ENCODE peak calls at places on chromosomes 7 and 10, in six cellular contexts. X is GM12891, U is HepG2, B is K562, F is SK-N-SH, V is GM12878. Z is an unnamed sample.
A peak's percentile ranks its signal among the peaks of the same experiment; 100 is the strongest.

GRCh38 chr10:25493122-25493893 is 318.5 kb downstream of the GPR158 start:
- DNase-seq in X (no peak), U (no peak), B (peak; percentile 58), F (peak; percentile 22), V (no peak), Z (no peak)

GRCh38 chr10:122504551-122504950 is 43.2 kb downstream of the HTRA1 start:
- DNase-seq in X (no peak), U (no peak), B (no peak), F (peak; percentile 84), V (no peak), Z (no peak)

GRCh38 chr7:157656195-157656769 is 319.5 kb downstream of the DNAJB6 start:
- DNase-seq in X (no peak), U (no peak), B (no peak), F (peak; percentile 73), V (no peak), Z (no peak)

GRCh38 chr7:82528577-82529305 is 85.2 kb upstream of the CACNA2D1 start:
- DNase-seq in X (no peak), U (no peak), B (no peak), F (no peak), V (no peak), Z (no peak)

GRCh38 chr10:52040486-52040885 is 273.6 kb upstream of the DKK1 start:
- DNase-seq in X (no peak), U (no peak), B (no peak), F (no peak), V (no peak), Z (no peak)

GRCh38 chr7:100949227-100949930 is at the start of gene MUC3A:
- DNase-seq in X (no peak), U (no peak), B (no peak), F (no peak), V (no peak), Z (no peak)

GRCh38 chr7:120920034-120920433 is 30.5 kb upstream of the ING3 start:
- DNase-seq in X (no peak), U (no peak), B (no peak), F (no peak), V (no peak), Z (no peak)

GRCh38 chr7:106853250-106853908 is 11.7 kb upstream of the PIK3CG start:
- DNase-seq in X (no peak), U (no peak), B (no peak), F (no peak), V (no peak), Z (no peak)

GRCh38 chr7:77657427-77658331 is 38.6 kb upstream of the RSBN1L start:
- DNase-seq in X (peak; percentile 15), U (peak; percentile 53), B (peak; percentile 40), F (peak; percentile 64), V (peak; percentile 12), Z (no peak)

GRCh38 chr10:3528271-3528670 is 256.7 kb downstream of the KLF6 start:
- DNase-seq in X (no peak), U (no peak), B (no peak), F (no peak), V (no peak), Z (no peak)

GRCh38 chr7:24701232-24701898 is 55.9 kb downstream of the GSDME start:
- DNase-seq in X (no peak), U (no peak), B (no peak), F (no peak), V (no peak), Z (no peak)

GRCh38 chr7:157302314-157302711 is 34.5 kb upstream of the DNAJB6 start:
- DNase-seq in X (peak; percentile 67), U (no peak), B (peak; percentile 49), F (peak; percentile 49), V (peak; percentile 87), Z (peak; percentile 71)

GRCh38 chr10:114995468-114995867 is 57.5 kb downstream of the TRUB1 start:
- DNase-seq in X (no peak), U (no peak), B (no peak), F (no peak), V (no peak), Z (no peak)

GRCh38 chr10:70302292-70302691 is 18.5 kb upstream of the NPFFR1 start:
- DNase-seq in X (no peak), U (no peak), B (no peak), F (no peak), V (no peak), Z (no peak)

GRCh38 chr10:3525832-3526449 is 259.1 kb downstream of the KLF6 start:
- DNase-seq in X (no peak), U (peak; percentile 13), B (peak; percentile 39), F (no peak), V (no peak), Z (no peak)

GRCh38 chr10:48450233-48450810 is 143.8 kb downstream of the MAPK8 start:
- DNase-seq in X (no peak), U (no peak), B (no peak), F (no peak), V (no peak), Z (no peak)

GRCh38 chr10:78505657-78506056 is 472.0 kb downstream of the RPS24 start:
- DNase-seq in X (no peak), U (no peak), B (no peak), F (no peak), V (no peak), Z (no peak)

GRCh38 chr7:112080974-112081373 is 125.2 kb downstream of the DOCK4 start:
- DNase-seq in X (no peak), U (no peak), B (no peak), F (no peak), V (peak; percentile 64), Z (no peak)

GRCh38 chr10:27741173-27742091 is 4.2 kb downstream of the MKX start:
- DNase-seq in X (peak; percentile 1), U (no peak), B (no peak), F (peak; percentile 12), V (no peak), Z (no peak)

DNA sequence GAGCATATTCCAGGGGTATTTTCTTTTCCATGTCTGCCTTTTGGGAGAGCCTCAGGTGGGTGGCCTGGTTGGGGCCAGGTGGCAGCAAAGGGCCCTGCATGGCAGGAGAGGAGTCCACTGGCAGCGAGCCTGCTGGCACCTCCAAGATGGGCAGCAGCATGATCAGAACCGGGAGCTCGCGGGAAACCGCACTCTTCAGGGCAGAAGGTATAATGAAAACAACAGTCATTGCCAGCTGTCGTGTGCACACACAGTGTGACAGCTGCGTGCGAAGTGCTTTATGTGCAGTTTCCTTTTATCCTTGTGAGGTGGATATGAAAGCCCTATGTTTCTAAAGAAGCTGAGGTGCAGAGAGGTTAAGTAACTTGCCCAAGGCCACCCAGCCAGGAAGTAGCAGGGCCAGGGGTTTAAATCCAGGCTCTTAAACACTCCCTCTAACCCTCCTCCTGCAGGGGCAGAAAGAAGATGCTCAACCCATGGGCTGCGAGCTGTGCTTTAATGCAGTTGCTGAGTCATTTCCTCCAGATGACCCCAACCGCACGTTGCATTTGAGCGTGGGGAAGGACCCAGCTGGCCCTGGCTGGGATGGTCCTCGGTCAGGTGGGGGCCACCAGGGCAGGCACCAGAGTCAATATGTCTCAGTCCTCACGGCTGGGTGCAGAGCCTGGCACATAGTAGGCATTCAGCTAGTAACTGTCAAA is 128.5 kb downstream of the OAT start:
- DNase-seq in X (no peak), U (no peak), B (peak; percentile 23), F (no peak), V (peak; percentile 80), Z (peak; percentile 40)
- TF ChIP-seq POLR2AphosphoS5 in X (no peak), U (no peak), B (no peak), F (no peak), V (no peak), Z (no peak)

DNA sequence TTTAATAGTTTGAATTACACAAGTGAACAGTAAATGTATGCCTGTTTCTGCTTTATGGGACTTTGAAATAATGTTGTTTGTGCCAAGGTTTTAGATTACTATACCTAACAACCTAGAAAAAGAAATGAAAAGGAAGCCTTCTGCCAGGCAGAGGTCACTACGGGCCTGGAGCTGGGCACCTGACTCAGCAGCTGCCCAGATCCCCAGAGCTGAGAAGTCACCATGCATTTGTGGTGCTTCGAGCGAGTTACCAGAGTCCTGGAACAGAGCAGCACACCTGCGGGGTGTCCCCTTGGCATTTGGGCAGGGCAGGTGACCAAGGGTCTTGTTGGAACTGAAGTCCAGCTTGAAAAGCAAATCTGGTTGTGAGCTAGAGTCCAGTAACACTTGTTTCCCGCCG is 25.5 kb downstream of the EGFR start:
- DNase-seq in X (no peak), U (no peak), B (no peak), F (no peak), V (no peak), Z (no peak)
- TF ChIP-seq TAF1 in X (no peak), U (no peak), B (no peak), F (no peak), V (no peak), Z (no peak)

DNA sequence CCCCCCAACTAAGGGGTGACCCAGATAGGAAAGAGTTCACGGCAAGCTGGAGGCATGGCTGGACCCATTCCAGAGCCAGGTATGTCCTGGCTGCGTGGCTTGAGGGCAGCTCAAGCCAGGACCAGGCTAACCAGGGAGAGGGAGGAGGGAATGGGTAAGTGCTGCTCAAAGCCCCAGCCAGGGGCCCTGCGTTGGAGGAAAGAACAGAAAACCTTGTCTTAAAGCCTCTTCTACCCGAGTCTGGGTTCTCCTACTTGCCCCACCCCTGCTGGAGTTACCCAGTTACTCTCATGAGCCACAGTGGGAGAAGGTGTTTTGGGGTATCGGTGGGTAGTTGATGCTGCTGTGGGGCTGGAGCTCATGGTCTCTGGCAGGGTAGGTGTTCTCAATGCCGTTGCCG is 47.3 kb downstream of the PODXL start:
- DNase-seq in X (no peak), U (no peak), B (no peak), F (no peak), V (no peak), Z (no peak)
- TF ChIP-seq POLR2AphosphoS5 in X (no peak), U (no peak), B (no peak), F (no peak), V (no peak), Z (no peak)

GRCh38 chr7:105007298-105007697 is 6.7 kb upstream of the KMT2E start:
- DNase-seq in X (no peak), U (no peak), B (no peak), F (no peak), V (no peak), Z (no peak)

GRCh38 chr7:105012503-105013282 is 1.3 kb upstream of the KMT2E start:
- DNase-seq in X (peak; percentile 83), U (peak; percentile 94), B (peak; percentile 99), F (peak; percentile 98), V (peak; percentile 97), Z (peak; percentile 86)

GRCh38 chr7:105011771-105012502 is 2.1 kb upstream of the KMT2E start:
- DNase-seq in X (no peak), U (no peak), B (no peak), F (no peak), V (no peak), Z (no peak)

GRCh38 chr7:105010538-105011523 is 3.2 kb upstream of the KMT2E start:
- DNase-seq in X (no peak), U (no peak), B (no peak), F (no peak), V (no peak), Z (no peak)

DNA sequence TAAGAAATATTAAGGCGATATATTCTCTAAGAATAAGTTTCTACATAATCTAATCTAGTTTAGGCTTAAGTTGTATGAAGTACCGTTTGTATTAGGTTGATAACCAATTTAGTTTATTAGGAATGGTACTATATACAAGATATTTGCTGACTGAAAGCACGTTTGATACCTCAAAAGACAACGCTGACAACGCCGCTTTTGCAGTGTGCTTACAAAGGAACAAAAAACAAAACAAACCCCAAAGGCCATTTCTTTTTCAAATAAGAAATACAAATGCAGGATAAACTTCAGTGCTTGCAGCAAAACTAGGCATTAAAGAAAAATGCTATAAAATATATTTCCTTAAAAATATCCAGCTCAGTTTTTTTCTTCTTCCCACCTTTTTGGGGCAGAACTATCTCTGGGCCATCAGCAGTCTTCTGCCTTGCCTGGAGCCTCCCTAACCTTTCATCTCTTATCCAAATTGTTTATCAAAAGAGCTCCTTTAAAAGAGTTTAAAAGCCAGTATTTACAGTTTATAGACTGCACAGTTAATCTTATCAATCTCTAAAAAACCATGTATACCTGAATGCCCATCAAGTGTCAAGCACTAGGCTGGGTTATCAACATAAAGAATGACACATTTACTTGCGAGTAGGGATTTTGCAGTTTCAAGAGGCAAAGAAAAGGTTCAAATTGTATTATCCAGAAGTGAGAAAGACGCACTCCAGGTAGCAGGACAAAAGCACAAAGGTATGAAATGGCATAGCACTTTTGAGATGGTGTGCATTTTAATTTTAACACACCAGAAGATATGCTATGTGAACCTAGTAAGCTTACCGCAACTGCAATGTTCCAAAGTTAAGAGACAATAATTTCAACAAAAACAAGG is 4.1 kb upstream of the KMT2E start:
- DNase-seq in X (no peak), U (no peak), B (no peak), F (no peak), V (no peak), Z (no peak)
- TF ChIP-seq TAF1 in X (no peak), U (no peak), B (no peak), F (no peak), V (no peak), Z (no peak)

Z was measured in GM12892.